ENCODE peak calls at places on chromosome 5, in six cellular contexts. F, B, D, H, V and U are unnamed samples.

GRCh38 chr5:11334404-11334803 is 569.8 kb downstream of the CTNND2 start:
- DNase-seq in F (peak), B (no peak), D (no peak), H (no peak), V (no peak), U (no peak)

GRCh38 chr5:138245717-138246116 is 28.7 kb downstream of the GFRA3 start:
- DNase-seq in F (no peak), B (no peak), D (no peak), H (no peak), V (no peak), U (no peak)

GRCh38 chr5:57243286-57244137 is 69.7 kb downstream of the GPBP1 start:
- DNase-seq in F (peak), B (no peak), D (no peak), H (no peak), V (no peak), U (no peak)

GRCh38 chr5:2904956-2905355 is 153.5 kb upstream of the IRX2 start:
- DNase-seq in F (no peak), B (peak), D (no peak), H (no peak), V (no peak), U (no peak)

GRCh38 chr5:176629853-176630680 is at the start of the genes EIF4E1B and SNCB:
- DNase-seq in F (no peak), B (no peak), D (no peak), H (peak), V (peak), U (peak)

GRCh38 chr5:135356522-135357318 is 42.3 kb downstream of the MACROH2A1 start:
- DNase-seq in F (no peak), B (peak), D (no peak), H (no peak), V (no peak), U (no peak)

GRCh38 chr5:172788771-172789686 is 18.0 kb upstream of the DUSP1 start:
- DNase-seq in F (peak), B (peak), D (no peak), H (no peak), V (no peak), U (no peak)

GRCh38 chr5:1381370-1382247 is 36.7 kb upstream of the CLPTM1L start:
- DNase-seq in F (no peak), B (no peak), D (no peak), H (no peak), V (no peak), U (no peak)

GRCh38 chr5:123422433-123423277 is 548 bp downstream of the CEP120 start:
- DNase-seq in F (no peak), B (no peak), D (no peak), H (peak), V (peak), U (peak)

GRCh38 chr5:129431406-129431805 is 28.7 kb upstream of the ADAMTS19 start:
- DNase-seq in F (no peak), B (no peak), D (no peak), H (no peak), V (no peak), U (no peak)

GRCh38 chr5:180795771-180796313 is 6.8 kb downstream of the MGAT1 start:
- DNase-seq in F (no peak), B (no peak), D (no peak), H (no peak), V (no peak), U (no peak)

GRCh38 chr5:139788294-139788875 is 7.2 kb upstream of the PSD2 start:
- DNase-seq in F (no peak), B (peak), D (no peak), H (no peak), V (no peak), U (no peak)